ENCODE peak calls at places on chromosomes 11 and 22, in nine cellular contexts. T, D, L, W, Q, K, X, H and G are unnamed samples.

GRCh38 chr22:26894766-26895485 is 237.5 kb downstream of the MIAT start:
- DNase-seq in T (no peak), D (peak; percentile 37), L (peak; percentile 92), W (no peak), Q (peak; percentile 82), K (no peak), X (no peak), H (peak; percentile 98), G (peak; percentile 96)

GRCh38 chr11:113571531-113571930 is 96.3 kb upstream of the DRD2 start:
- DNase-seq in T (no peak), D (no peak), L (no peak), W (no peak), Q (no peak), K (no peak), X (no peak), H (no peak), G (no peak)

GRCh38 chr11:60887531-60887930 is 18.9 kb downstream of the PRPF19 start:
- DNase-seq in T (no peak), D (peak; percentile 66), L (peak; percentile 61), W (no peak), Q (peak; percentile 41), K (peak; percentile 72), X (peak; percentile 24), H (peak; percentile 63), G (no peak)

GRCh38 chr11:68038226-68038717 is 553 bp upstream of the TCIRG1 start:
- DNase-seq in T (no peak), D (peak; percentile 93), L (no peak), W (no peak), Q (no peak), K (no peak), X (no peak), H (peak; percentile 34), G (peak; percentile 93)

GRCh38 chr11:117070016-117070415 is 28.2 kb downstream of the SIK3 start:
- DNase-seq in T (no peak), D (no peak), L (peak; percentile 24), W (no peak), Q (no peak), K (peak; percentile 77), X (no peak), H (peak; percentile 41), G (no peak)

GRCh38 chr11:121572581-121573059 is 119.9 kb upstream of the SORL1-AS1 start:
- DNase-seq in T (no peak), D (no peak), L (no peak), W (no peak), Q (no peak), K (no peak), X (no peak), H (no peak), G (no peak)

GRCh38 chr11:106990322-106990721 is 28.0 kb downstream of the GUCY1A2 start:
- DNase-seq in T (no peak), D (no peak), L (no peak), W (no peak), Q (no peak), K (no peak), X (no peak), H (no peak), G (no peak)

GRCh38 chr11:46290598-46291309 is 13.3 kb downstream of the CREB3L1 start:
- DNase-seq in T (no peak), D (no peak), L (peak; percentile 98), W (no peak), Q (no peak), K (peak; percentile 94), X (no peak), H (peak; percentile 97), G (peak; percentile 93)

GRCh38 chr11:76322593-76323341 is 58.2 kb downstream of the THAP12 start:
- DNase-seq in T (no peak), D (no peak), L (no peak), W (no peak), Q (no peak), K (peak; percentile 16), X (no peak), H (no peak), G (no peak)

GRCh38 chr11:19577849-19578619 is 134.6 kb upstream of the NAV2 start:
- DNase-seq in T (no peak), D (no peak), L (peak; percentile 66), W (no peak), Q (no peak), K (no peak), X (no peak), H (peak; percentile 60), G (peak; percentile 82)
- H3K4me2 ChIP-seq in T (no peak overlapping the region), D (no peak overlapping the region), L (peak overlapping the region; percentile 6), W (no peak overlapping the region), Q (no peak overlapping the region), K (no peak overlapping the region), X (no peak overlapping the region), H (no peak overlapping the region), G (peak overlapping the region; percentile 70)

DNA sequence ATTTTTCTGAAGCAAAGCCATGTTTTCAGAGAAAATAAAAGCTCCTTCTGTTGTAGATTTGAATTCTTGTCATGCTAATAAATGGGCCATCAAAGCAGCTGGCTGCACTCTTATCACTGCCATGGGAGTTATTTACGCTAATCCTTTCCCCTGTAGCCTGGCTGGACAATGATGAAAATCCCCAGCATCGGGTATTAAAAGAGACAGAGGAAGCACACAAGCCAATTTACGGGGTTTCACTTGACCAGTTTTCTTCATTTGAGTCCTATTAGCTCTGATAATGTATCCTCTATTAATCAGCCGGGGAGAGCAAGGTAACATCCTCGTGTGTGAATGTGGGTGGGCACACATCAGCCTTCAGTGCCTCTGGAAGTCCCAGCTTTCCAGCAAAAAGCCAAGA is 470.2 kb upstream of the API5 start:
- DNase-seq in T (no peak), D (no peak), L (no peak), W (no peak), Q (no peak), K (no peak), X (no peak), H (no peak), G (no peak)
- H3K4me2 ChIP-seq in T (no peak overlapping the region), D (no peak overlapping the region), L (no peak overlapping the region), W (no peak overlapping the region), Q (no peak overlapping the region), K (no peak overlapping the region), X (no peak overlapping the region), H (no peak overlapping the region), G (no peak overlapping the region)

GRCh38 chr11:85810871-85811611 is at the start of gene SYTL2:
- DNase-seq in T (no peak), D (peak; percentile 6), L (peak; percentile 48), W (no peak), Q (peak; percentile 75), K (peak; percentile 83), X (peak; percentile 73), H (peak; percentile 54), G (peak; percentile 92)

GRCh38 chr11:85811624-85812023 is 683 bp upstream of the SYTL2 start:
- DNase-seq in T (no peak), D (no peak), L (no peak), W (no peak), Q (no peak), K (no peak), X (no peak), H (no peak), G (no peak)

GRCh38 chr11:85810521-85810870 is 445 bp downstream of the SYTL2 start:
- DNase-seq in T (no peak), D (no peak), L (no peak), W (no peak), Q (no peak), K (peak; percentile 38), X (no peak), H (no peak), G (no peak)

GRCh38 chr11:85813721-85814120 is 2.8 kb upstream of the SYTL2 start:
- DNase-seq in T (no peak), D (peak; percentile 9), L (no peak), W (no peak), Q (no peak), K (no peak), X (no peak), H (no peak), G (no peak)

GRCh38 chr11:85815186-85815911 is 4.4 kb upstream of the SYTL2 start:
- DNase-seq in T (no peak), D (no peak), L (peak; percentile 95), W (no peak), Q (no peak), K (no peak), X (no peak), H (no peak), G (peak; percentile 93)
- H3K4me2 ChIP-seq in T (peak overlapping the region; percentile 7), D (no peak overlapping the region), L (peak overlapping the region; percentile 97), W (no peak overlapping the region), Q (no peak overlapping the region), K (no peak overlapping the region), X (no peak overlapping the region), H (no peak overlapping the region), G (peak overlapping the region; percentile 65)

GRCh38 chr11:134040386-134041297 is 28.2 kb upstream of the JAM3 start:
- DNase-seq in T (peak; percentile 35), D (no peak), L (peak; percentile 90), W (no peak), Q (no peak), K (no peak), X (no peak), H (peak; percentile 98), G (peak; percentile 85)

GRCh38 chr11:134041349-134041748 is 27.5 kb upstream of the JAM3 start:
- DNase-seq in T (no peak), D (no peak), L (no peak), W (no peak), Q (no peak), K (no peak), X (no peak), H (no peak), G (no peak)

GRCh38 chr11:134043821-134044420 is 25.0 kb upstream of the JAM3 start:
- DNase-seq in T (no peak), D (no peak), L (no peak), W (no peak), Q (no peak), K (no peak), X (no peak), H (no peak), G (no peak)

GRCh38 chr11:134039726-134040385 is 29.0 kb upstream of the JAM3 start:
- DNase-seq in T (no peak), D (no peak), L (no peak), W (no peak), Q (no peak), K (no peak), X (no peak), H (no peak), G (peak; percentile 31)

GRCh38 chr11:134041791-134042696 is 26.8 kb upstream of the JAM3 start:
- DNase-seq in T (no peak), D (no peak), L (no peak), W (no peak), Q (no peak), K (no peak), X (no peak), H (no peak), G (no peak)
- H3K4me2 ChIP-seq in T (peak overlapping the region; percentile 52), D (no peak overlapping the region), L (no peak overlapping the region), W (no peak overlapping the region), Q (no peak overlapping the region), K (no peak overlapping the region), X (no peak overlapping the region), H (no peak overlapping the region), G (no peak overlapping the region)